ENCODE peak calls at places on chromosomes 16 and 17, in ten cellular contexts. S is stomach, K is GM12891, P is spleen, X is esophagus muscularis mucosa, R is transverse colon, B is Panc1, Z is endothelial cell of umbilical vein, M is HepG2, W is K562. O is an unnamed sample.
A peak's percentile ranks its signal among the peaks of the same experiment; 100 is the strongest.

GRCh38 chr17:42188749-42189650 is 3.7 kb upstream of the HCRT start:
- DNase-seq in S (no peak), K (no peak), P (no peak), X (no peak), R (no peak), B (no peak), Z (no peak), M (no peak), W (no peak), O (no peak)

GRCh38 chr16:85221081-85221809 is 109.0 kb upstream of the CIBAR2 start:
- DNase-seq in S (no peak), K (no peak), P (no peak), X (no peak), R (no peak), B (no peak), Z (no peak), M (no peak), W (no peak), O (no peak)

GRCh38 chr16:16143038-16143763 is 80.1 kb downstream of the ABCC6 start:
- DNase-seq in S (no peak), K (no peak), P (no peak), X (no peak), R (no peak), B (no peak), Z (no peak), M (peak; percentile 65), W (peak; percentile 50), O (no peak)

GRCh38 chr17:82791532-82791931 is 39.7 kb downstream of the TBCD start:
- DNase-seq in S (no peak), K (no peak), P (no peak), X (no peak), R (no peak), B (no peak), Z (peak; percentile 37), M (no peak), W (no peak), O (no peak)

GRCh38 chr17:41522301-41523224 is 3.9 kb upstream of the KRT15 start:
- DNase-seq in S (no peak), K (no peak), P (no peak), X (no peak), R (peak; percentile 50), B (no peak), Z (no peak), M (no peak), W (no peak), O (peak; percentile 86)

GRCh38 chr16:75460441-75460840 is 4.0 kb downstream of the TMEM170A start:
- DNase-seq in S (no peak), K (no peak), P (peak; percentile 40), X (no peak), R (no peak), B (no peak), Z (no peak), M (no peak), W (no peak), O (no peak)

GRCh38 chr17:49488612-49489011 is 6.5 kb upstream of the NGFR start:
- DNase-seq in S (no peak), K (no peak), P (no peak), X (no peak), R (no peak), B (no peak), Z (no peak), M (no peak), W (no peak), O (no peak)

GRCh38 chr16:30780549-30780948 is 6.5 kb downstream of the ZNF629 start:
- DNase-seq in S (no peak), K (no peak), P (no peak), X (no peak), R (no peak), B (no peak), Z (no peak), M (no peak), W (no peak), O (no peak)

GRCh38 chr16:1193143-1193824 is 31.8 kb downstream of the TPSG1 start:
- DNase-seq in S (no peak), K (no peak), P (no peak), X (no peak), R (peak; percentile 24), B (no peak), Z (no peak), M (peak; percentile 19), W (peak; percentile 64), O (no peak)

GRCh38 chr16:57651344-57652333 is 16.5 kb upstream of the ADGRG3 start:
- DNase-seq in S (no peak), K (no peak), P (peak; percentile 68), X (no peak), R (no peak), B (no peak), Z (no peak), M (no peak), W (no peak), O (no peak)

GRCh38 chr17:2395258-2396170 is 5.3 kb downstream of the MNT start:
- DNase-seq in S (no peak), K (no peak), P (peak; percentile 84), X (no peak), R (no peak), B (no peak), Z (peak; percentile 23), M (peak; percentile 30), W (peak; percentile 54), O (no peak)

GRCh38 chr16:54462151-54462651 is 175.6 kb upstream of the IRX3 start:
- DNase-seq in S (no peak), K (no peak), P (no peak), X (no peak), R (no peak), B (no peak), Z (no peak), M (no peak), W (no peak), O (no peak)

GRCh38 chr17:70138309-70138865 is 30.9 kb upstream of the KCNJ2 start:
- DNase-seq in S (no peak), K (no peak), P (no peak), X (no peak), R (no peak), B (no peak), Z (no peak), M (no peak), W (no peak), O (no peak)

GRCh38 chr16:67530013-67530939 is 1.6 kb downstream of the RIPOR1 start:
- DNase-seq in S (peak; percentile 65), K (no peak), P (peak; percentile 92), X (no peak), R (peak; percentile 76), B (no peak), Z (peak; percentile 48), M (no peak), W (peak; percentile 25), O (peak; percentile 57)

DNA sequence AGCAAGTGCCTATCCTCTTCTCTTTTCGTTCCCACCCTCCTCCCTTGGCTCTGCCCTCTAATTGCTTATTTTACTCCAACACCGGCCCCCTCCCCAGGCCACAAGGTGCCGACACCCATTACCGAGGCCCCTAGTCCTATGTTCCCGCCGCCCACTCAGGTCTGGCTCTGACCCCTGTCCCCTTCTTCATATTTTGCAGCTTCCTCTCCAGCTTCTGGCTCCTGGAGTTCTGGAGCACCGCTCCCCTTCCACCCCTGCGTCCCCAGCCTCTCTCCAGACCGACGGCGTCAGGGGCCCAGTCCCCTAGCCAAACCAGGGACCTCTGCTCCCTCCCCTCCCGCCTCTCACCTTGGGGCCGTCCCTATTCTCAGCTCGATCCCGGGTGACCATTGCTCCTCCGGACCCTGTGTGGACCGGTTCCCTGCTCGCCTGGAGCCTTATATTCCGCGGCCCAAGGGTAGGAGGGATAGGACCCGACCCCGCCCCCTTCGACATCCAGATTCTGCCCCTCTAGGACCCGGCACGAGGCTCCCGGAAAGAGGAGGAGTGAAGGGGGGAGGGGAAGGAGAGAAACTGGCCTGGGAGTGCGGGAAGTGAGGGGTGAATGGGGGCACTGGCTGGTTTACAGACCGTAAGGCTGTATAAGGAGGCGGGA is at the start of gene HES7:
- DNase-seq in S (no peak), K (no peak), P (no peak), X (no peak), R (no peak), B (no peak), Z (peak; percentile 7), M (no peak), W (peak; percentile 19), O (no peak)
- TF ChIP-seq POLR2AphosphoS5 in S (no peak), K (no peak), P (no peak), X (no peak), R (no peak), B (no peak), Z (no peak), M (no peak), W (no peak), O (no peak)

GRCh38 chr17:39175695-39176093 is 9.7 kb upstream of the ARL5C start:
- DNase-seq in S (no peak), K (no peak), P (no peak), X (no peak), R (no peak), B (no peak), Z (no peak), M (no peak), W (peak; percentile 49), O (no peak)

GRCh38 chr17:39177256-39177655 is 11.3 kb upstream of the ARL5C start:
- DNase-seq in S (no peak), K (no peak), P (no peak), X (no peak), R (no peak), B (no peak), Z (no peak), M (no peak), W (peak; percentile 20), O (no peak)

GRCh38 chr17:39171933-39172332 is 6.0 kb upstream of the ARL5C start:
- DNase-seq in S (no peak), K (no peak), P (no peak), X (no peak), R (no peak), B (no peak), Z (no peak), M (no peak), W (no peak), O (no peak)

GRCh38 chr17:39173539-39174274 is 7.7 kb upstream of the ARL5C start:
- DNase-seq in S (no peak), K (no peak), P (no peak), X (no peak), R (no peak), B (no peak), Z (no peak), M (no peak), W (no peak), O (no peak)

GRCh38 chr17:39174907-39175694 is 9.1 kb upstream of the ARL5C start:
- DNase-seq in S (peak; percentile 81), K (peak; percentile 95), P (peak; percentile 92), X (no peak), R (peak; percentile 78), B (no peak), Z (peak; percentile 44), M (peak; percentile 65), W (peak; percentile 88), O (no peak)
- TF ChIP-seq POLR2AphosphoS5 in S (no peak), K (no peak), P (peak; percentile 42), X (peak; percentile 39), R (no peak), B (no peak), Z (no peak), M (no peak), W (no peak), O (no peak)

GRCh38 chr17:61314368-61315078 is 85.1 kb upstream of the TBX2 start:
- DNase-seq in S (peak; percentile 58), K (no peak), P (no peak), X (no peak), R (no peak), B (no peak), Z (no peak), M (no peak), W (no peak), O (no peak)
- TF ChIP-seq POLR2AphosphoS5 in S (peak; percentile 31), K (no peak), P (no peak), X (peak; percentile 58), R (no peak), B (no peak), Z (no peak), M (no peak), W (no peak), O (no peak)

GRCh38 chr17:54324813-54325212 is 502.1 kb downstream of the KIF2B start:
- DNase-seq in S (no peak), K (no peak), P (no peak), X (no peak), R (no peak), B (no peak), Z (no peak), M (no peak), W (no peak), O (no peak)
- TF ChIP-seq POLR2AphosphoS5 in S (no peak), K (no peak), P (no peak), X (no peak), R (no peak), B (no peak), Z (no peak), M (no peak), W (no peak), O (no peak)

O was measured in breast epithelium.